ENCODE peak calls at places on chromosomes 11 and 22, in seven cellular contexts. D, Q, B, W, N, Y and A are unnamed samples.

GRCh38 chr11:11349870-11350325 is 3.2 kb downstream of the CSNK2A3 start:
- DNase-seq in D (no peak), Q (peak; percentile 47), B (no peak), W (no peak), N (no peak), Y (no peak), A (no peak)

GRCh38 chr11:64312947-64313346 is 4.4 kb downstream of the TRMT112 start:
- DNase-seq in D (no peak), Q (no peak), B (no peak), W (no peak), N (no peak), Y (no peak), A (no peak)

GRCh38 chr11:46724088-46724487 is 5.1 kb downstream of the F2 start:
- DNase-seq in D (no peak), Q (no peak), B (no peak), W (no peak), N (no peak), Y (no peak), A (no peak)

GRCh38 chr22:39292002-39292401 is 27.4 kb downstream of the RPL3 start:
- DNase-seq in D (no peak), Q (no peak), B (no peak), W (no peak), N (no peak), Y (no peak), A (no peak)

GRCh38 chr11:16148301-16148787 is 208.0 kb downstream of the SOX6 start:
- DNase-seq in D (no peak), Q (no peak), B (no peak), W (no peak), N (no peak), Y (no peak), A (no peak)

GRCh38 chr22:24699861-24700260 is 74.7 kb downstream of the PIWIL3 start:
- DNase-seq in D (no peak), Q (no peak), B (no peak), W (no peak), N (no peak), Y (no peak), A (no peak)

GRCh38 chr11:78228467-78228866 is 39.7 kb downstream of the USP35 start:
- DNase-seq in D (no peak), Q (no peak), B (no peak), W (no peak), N (no peak), Y (no peak), A (no peak)

GRCh38 chr11:134040386-134041297 is 28.2 kb upstream of the JAM3 start:
- DNase-seq in D (no peak), Q (no peak), B (no peak), W (no peak), N (no peak), Y (no peak), A (no peak)

GRCh38 chr11:84747871-84748270 is 879.3 kb downstream of the DLG2 start:
- DNase-seq in D (no peak), Q (no peak), B (no peak), W (peak; percentile 25), N (no peak), Y (no peak), A (no peak)

GRCh38 chr22:50310209-50310722 is 2.8 kb upstream of the PLXNB2 start:
- DNase-seq in D (peak; percentile 82), Q (peak; percentile 18), B (no peak), W (no peak), N (no peak), Y (no peak), A (no peak)

GRCh38 chr22:31083923-31084810 is 3.0 kb downstream of the SMTN start:
- DNase-seq in D (no peak), Q (peak; percentile 20), B (no peak), W (no peak), N (no peak), Y (no peak), A (no peak)

GRCh38 chr11:11989774-11990744 is 18.4 kb downstream of the DKK3 start:
- DNase-seq in D (no peak), Q (no peak), B (no peak), W (no peak), N (no peak), Y (no peak), A (no peak)

GRCh38 chr11:77088236-77089003 is 14.2 kb upstream of the OMP start:
- DNase-seq in D (no peak), Q (no peak), B (peak; percentile 66), W (no peak), N (no peak), Y (peak; percentile 9), A (no peak)

GRCh38 chr11:12185914-12186313 is 75.5 kb downstream of the MICAL2 start:
- DNase-seq in D (peak; percentile 79), Q (no peak), B (no peak), W (no peak), N (no peak), Y (no peak), A (no peak)

GRCh38 chr11:4626207-4627105 is 10.8 kb upstream of the OR51D1 start:
- DNase-seq in D (peak; percentile 46), Q (peak; percentile 63), B (peak; percentile 64), W (peak; percentile 15), N (no peak), Y (no peak), A (no peak)

GRCh38 chr22:49855491-49855911 is 1.9 kb downstream of the ZBED4 start:
- DNase-seq in D (no peak), Q (no peak), B (no peak), W (no peak), N (no peak), Y (no peak), A (no peak)

GRCh38 chr11:10375280-10376048 is 70.6 kb downstream of the ADM start:
- DNase-seq in D (no peak), Q (no peak), B (no peak), W (no peak), N (no peak), Y (no peak), A (no peak)

GRCh38 chr11:67043572-67044329 is 12.9 kb upstream of the RHOD start:
- DNase-seq in D (no peak), Q (no peak), B (no peak), W (no peak), N (no peak), Y (no peak), A (no peak)

GRCh38 chr11:13169709-13170108 is 107.9 kb upstream of the BMAL1 start:
- DNase-seq in D (peak; percentile 31), Q (no peak), B (no peak), W (no peak), N (no peak), Y (no peak), A (no peak)

DNA sequence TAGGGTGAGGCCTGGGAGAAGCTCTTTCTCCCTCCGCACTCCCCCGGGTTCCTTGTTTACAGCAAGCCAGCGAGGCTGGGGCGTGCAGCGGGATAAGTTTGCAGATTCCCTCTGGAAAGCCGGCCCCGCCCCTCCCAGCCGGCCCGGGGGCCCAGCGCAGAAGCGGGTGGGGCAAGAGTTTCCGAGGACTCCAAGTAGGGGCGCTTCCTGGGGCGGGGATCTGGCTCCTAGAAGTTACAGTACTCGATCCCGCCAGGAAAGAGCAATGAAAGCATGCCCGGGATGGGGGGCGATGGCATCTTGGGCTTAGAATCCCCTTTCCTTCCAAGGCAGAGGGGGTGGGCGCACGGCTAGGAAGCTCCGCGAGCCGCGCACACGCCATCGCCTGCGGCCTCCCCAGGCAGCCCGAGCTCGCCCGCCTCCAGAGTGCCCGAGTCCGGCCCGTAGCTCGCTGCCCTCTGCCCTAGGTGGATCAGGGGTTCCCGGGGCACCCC is 385 bp downstream of the TST start:
- DNase-seq in D (peak; percentile 57), Q (peak; percentile 71), B (peak; percentile 67), W (no peak), N (no peak), Y (peak; percentile 74), A (no peak)
- H3K4me1 ChIP-seq in D (no peaks in the 10 kb centered on the region), Q (peaks cover 58% of the 10 kb centered on the region), B (peaks cover 84% of the 10 kb centered on the region), W (no peaks in the 10 kb centered on the region), N (peaks cover 8% of the 10 kb centered on the region), Y (peaks cover 91% of the 10 kb centered on the region), A (peaks cover 45% of the 10 kb centered on the region)

DNA sequence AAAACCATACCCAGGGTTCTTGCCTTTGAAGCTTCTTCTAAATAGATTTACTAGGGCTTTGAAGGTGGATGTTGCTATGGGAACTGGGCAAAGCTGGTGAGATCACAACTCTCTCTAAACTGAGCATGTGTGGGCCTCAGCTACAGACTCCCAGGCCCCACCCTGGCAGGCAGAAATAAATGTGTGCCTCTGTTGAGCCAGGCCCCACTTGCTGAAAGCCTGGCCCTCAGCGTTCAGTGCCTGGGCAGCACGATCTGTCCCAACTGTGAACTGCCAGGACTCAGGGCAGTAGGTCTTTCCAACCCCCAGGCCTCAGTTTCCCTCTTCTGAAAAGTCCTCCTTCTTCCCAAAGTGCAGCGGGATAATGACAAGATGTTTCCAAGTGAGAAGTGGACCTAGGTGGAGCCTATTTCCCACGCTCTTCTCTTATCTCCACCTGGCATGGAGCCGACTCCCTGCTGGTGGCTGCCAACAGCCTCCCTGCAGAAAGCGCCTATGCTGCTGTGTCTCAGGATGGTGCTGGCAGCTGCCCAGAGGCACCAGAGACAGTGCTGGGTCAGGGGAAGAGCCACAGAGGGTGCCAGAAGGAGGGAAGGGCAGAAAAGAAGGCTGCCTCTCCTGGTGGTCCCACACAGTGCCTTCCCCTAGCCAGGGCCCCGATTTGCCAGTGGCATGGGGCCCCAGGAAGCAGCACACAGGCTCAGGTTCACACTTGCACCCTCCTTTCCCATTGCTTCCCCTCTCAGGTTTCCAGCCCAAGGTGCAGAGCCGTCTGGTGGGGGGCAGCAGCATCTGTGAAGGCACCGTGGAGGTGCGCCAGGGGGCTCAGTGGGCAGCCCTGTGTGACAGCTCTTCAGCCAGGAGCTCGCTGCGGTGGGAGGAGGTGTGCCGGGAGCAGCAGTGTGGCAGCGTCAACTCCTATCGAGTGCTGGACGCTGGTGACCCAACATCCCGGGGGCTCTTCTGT is 18.9 kb downstream of the CD5 start:
- DNase-seq in D (no peak), Q (peak; percentile 55), B (peak; percentile 84), W (peak; percentile 87), N (no peak), Y (peak; percentile 59), A (no peak)
- H3K27me3 ChIP-seq in D (no peaks in the 10 kb centered on the region), Q (no peaks in the 10 kb centered on the region), B (no peaks in the 10 kb centered on the region), W (no peaks in the 10 kb centered on the region), N (no peaks in the 10 kb centered on the region), Y (peaks cover 8% of the 10 kb centered on the region), A (no peaks in the 10 kb centered on the region)

DNA sequence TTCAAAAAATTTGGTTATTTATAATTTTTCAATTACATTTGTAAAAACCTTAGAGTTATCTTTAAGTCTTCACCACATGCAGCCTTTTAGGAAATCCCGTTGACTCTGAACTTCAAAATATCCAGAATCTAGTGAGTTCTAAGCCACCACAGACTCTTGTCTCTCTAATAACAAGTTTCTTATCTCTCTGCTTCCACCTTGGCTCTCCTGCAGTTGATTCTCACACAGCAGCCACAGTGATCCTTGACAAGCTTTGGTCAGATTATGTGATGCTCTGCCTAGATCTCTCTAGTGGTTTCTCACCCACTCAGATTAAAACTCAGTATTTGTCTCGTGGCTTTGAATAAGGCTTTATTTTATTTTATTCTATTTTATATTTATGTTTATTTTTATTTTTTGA is 8.6 kb downstream of the HSD17B12 start:
- DNase-seq in D (no peak), Q (no peak), B (no peak), W (no peak), N (no peak), Y (no peak), A (no peak)
- H3K4me1 ChIP-seq in D (peaks cover 22% of the 10 kb centered on the region), Q (peaks cover 42% of the 10 kb centered on the region), B (peaks cover 50% of the 10 kb centered on the region), W (no peaks in the 10 kb centered on the region), N (no peaks in the 10 kb centered on the region), Y (peaks cover 88% of the 10 kb centered on the region), A (peaks cover 33% of the 10 kb centered on the region)

GRCh38 chr11:45659031-45659817 is 6.2 kb downstream of the CHST1 start:
- DNase-seq in D (no peak), Q (no peak), B (no peak), W (no peak), N (no peak), Y (no peak), A (no peak)
- H3K27me3 ChIP-seq in D (no peaks in the 10 kb centered on the region), Q (no peaks in the 10 kb centered on the region), B (peaks cover 91% of the 10 kb centered on the region), W (peaks cover 4% of the 10 kb centered on the region), N (peaks cover 21% of the 10 kb centered on the region), Y (peaks cover 55% of the 10 kb centered on the region), A (no peaks in the 10 kb centered on the region)